ENCODE peak calls at places on chromosomes 4 and X, in eight cellular contexts. X, L, S, V, P, M, T and R are unnamed samples. For H3K4me1, the result is how much of the 10 kb centered on the place peaks cover.

GRCh38 chr4:152265149-152265621 is 270.7 kb downstream of the FBXW7 start:
- DNase-seq in X (peak), L (peak), S (no peak), V (peak), P (no peak), M (no peak), T (no peak), R (no peak)

GRCh38 chrX:109600114-109600710 is 24.8 kb downstream of the KCNE5 start:
- DNase-seq in X (no peak), L (no peak), S (no peak), V (no peak), P (peak), M (no peak), T (no peak), R (no peak)

GRCh38 chrX:39729834-39730670 is 367.7 kb downstream of the BCOR start:
- DNase-seq in X (no peak), L (no peak), S (no peak), V (no peak), P (peak), M (no peak), T (no peak), R (no peak)

GRCh38 chrX:49192722-49193328 is 6.7 kb upstream of the PRICKLE3 start:
- DNase-seq in X (no peak), L (peak), S (peak), V (no peak), P (peak), M (peak), T (peak), R (peak)

GRCh38 chr4:125168531-125168930 is 146.2 kb upstream of the FAT4 start:
- DNase-seq in X (no peak), L (no peak), S (no peak), V (no peak), P (no peak), M (no peak), T (no peak), R (no peak)

GRCh38 chr4:189940178-189941004 is at the start of gene FRG1:
- DNase-seq in X (peak), L (peak), S (peak), V (peak), P (peak), M (peak), T (peak), R (peak)

GRCh38 chr4:82644731-82645126 is 82.9 kb upstream of the TMEM150C start:
- DNase-seq in X (no peak), L (no peak), S (no peak), V (no peak), P (no peak), M (no peak), T (no peak), R (no peak)

GRCh38 chr4:41572414-41572986 is 34.5 kb downstream of the LIMCH1 start:
- DNase-seq in X (no peak), L (no peak), S (no peak), V (no peak), P (no peak), M (no peak), T (peak), R (no peak)

GRCh38 chr4:7390906-7391636 is 43.7 kb downstream of the PSAPL1 start:
- DNase-seq in X (no peak), L (no peak), S (no peak), V (no peak), P (no peak), M (peak), T (no peak), R (no peak)

GRCh38 chrX:117743469-117744251 is 372.9 kb downstream of the KLHL13 start:
- DNase-seq in X (no peak), L (peak), S (peak), V (peak), P (peak), M (no peak), T (no peak), R (no peak)

GRCh38 chr4:121200795-121201472 is 36.8 kb upstream of the TNIP3 start:
- DNase-seq in X (no peak), L (no peak), S (no peak), V (no peak), P (no peak), M (no peak), T (no peak), R (no peak)

GRCh38 chr4:82710202-82710929 is 88.2 kb downstream of the SCD5 start:
- DNase-seq in X (no peak), L (no peak), S (no peak), V (no peak), P (peak), M (no peak), T (peak), R (no peak)

GRCh38 chr4:76752911-76753494 is 144.9 kb downstream of the SOWAHB start:
- DNase-seq in X (no peak), L (peak), S (no peak), V (peak), P (no peak), M (no peak), T (peak), R (no peak)

GRCh38 chrX:42094208-42094607 is 170.9 kb upstream of the CASK start:
- DNase-seq in X (no peak), L (peak), S (no peak), V (no peak), P (no peak), M (no peak), T (no peak), R (no peak)

GRCh38 chr4:152514356-152514755 is 21.5 kb downstream of the FBXW7 start:
- DNase-seq in X (no peak), L (no peak), S (no peak), V (no peak), P (no peak), M (no peak), T (no peak), R (no peak)

GRCh38 chrX:76796311-76796710 is 368.8 kb downstream of the MAGEE1 start:
- DNase-seq in X (no peak), L (peak), S (no peak), V (peak), P (no peak), M (no peak), T (no peak), R (no peak)

GRCh38 chr4:90328558-90328957 is 201.4 kb downstream of the CCSER1 start:
- DNase-seq in X (no peak), L (peak), S (peak), V (peak), P (peak), M (no peak), T (peak), R (no peak)

GRCh38 chr4:78627046-78627965 is 75.7 kb downstream of the ANXA3 start:
- DNase-seq in X (no peak), L (peak), S (no peak), V (peak), P (no peak), M (no peak), T (no peak), R (no peak)
- H3K4me1 ChIP-seq in X (under half), L (under half), S (under half), V (under half), P (under half), M (under half), T (under half), R (under half)

GRCh38 chrX:129678881-129679195 is 24.1 kb upstream of the APLN start:
- DNase-seq in X (no peak), L (peak), S (no peak), V (no peak), P (no peak), M (no peak), T (peak), R (no peak)
- H3K4me3 ChIP-seq in X (peak), L (peak), S (no peak), V (peak), P (no peak), M (peak), T (no peak), R (peak)

GRCh38 chrX:960821-961220 is 251.6 kb downstream of the CRLF2 start:
- DNase-seq in X (no peak), L (no peak), S (no peak), V (no peak), P (peak), M (no peak), T (no peak), R (no peak)

GRCh38 chrX:966396-967070 is 245.9 kb downstream of the CRLF2 start:
- DNase-seq in X (no peak), L (no peak), S (no peak), V (no peak), P (no peak), M (no peak), T (no peak), R (no peak)

GRCh38 chrX:968391-968790 is 244.1 kb downstream of the CRLF2 start:
- DNase-seq in X (no peak), L (no peak), S (no peak), V (no peak), P (no peak), M (no peak), T (no peak), R (no peak)

GRCh38 chrX:964831-965416 is 247.5 kb downstream of the CRLF2 start:
- DNase-seq in X (no peak), L (no peak), S (no peak), V (no peak), P (no peak), M (no peak), T (no peak), R (no peak)
- H3K27ac ChIP-seq in X (no peak), L (no peak), S (no peak), V (no peak), P (no peak), M (no peak), T (no peak), R (no peak)

DNA sequence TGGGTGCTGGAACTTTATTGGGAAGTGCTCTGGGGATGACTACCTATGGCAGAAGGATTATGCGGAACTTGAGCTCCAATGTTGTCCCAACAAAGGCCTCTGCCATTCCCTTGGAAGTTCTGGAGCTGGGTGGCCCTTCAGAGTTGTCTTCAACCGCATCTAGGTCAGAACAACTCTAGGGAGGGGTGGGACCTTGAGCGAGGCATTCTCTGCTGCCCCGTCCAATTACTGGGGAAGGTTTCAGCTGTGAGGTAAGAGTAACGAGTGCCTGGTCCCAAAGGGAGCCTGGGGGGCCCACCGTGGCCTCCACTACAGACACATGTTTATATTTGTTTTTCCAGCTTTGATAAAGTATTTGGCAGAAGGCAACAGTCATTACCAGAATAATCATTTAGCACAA is 79.4 kb downstream of the MAOA start:
- DNase-seq in X (no peak), L (no peak), S (no peak), V (no peak), P (no peak), M (no peak), T (no peak), R (no peak)
- H3K4me1 ChIP-seq in X (under half), L (under half), S (under half), V (under half), P (under half), M (under half), T (under half), R (under half)

GRCh38 chrX:1451251-1451675 is 1.4 kb downstream of the ASMTL start:
- DNase-seq in X (no peak), L (no peak), S (no peak), V (no peak), P (no peak), M (peak), T (no peak), R (no peak)
- H3K4me3 ChIP-seq in X (peak), L (no peak), S (no peak), V (no peak), P (peak), M (peak), T (no peak), R (no peak)

GRCh38 chr4:166324321-166324720 is 451.3 kb downstream of the TLL1 start:
- DNase-seq in X (no peak), L (peak), S (peak), V (peak), P (peak), M (no peak), T (peak), R (no peak)

GRCh38 chr4:166318810-166319525 is 445.9 kb downstream of the TLL1 start:
- DNase-seq in X (no peak), L (peak), S (no peak), V (peak), P (no peak), M (no peak), T (no peak), R (no peak)

GRCh38 chr4:166323250-166323649 is 450.2 kb downstream of the TLL1 start:
- DNase-seq in X (no peak), L (no peak), S (no peak), V (no peak), P (no peak), M (no peak), T (no peak), R (no peak)
- H3K27ac ChIP-seq in X (no peak), L (no peak), S (no peak), V (no peak), P (no peak), M (no peak), T (no peak), R (no peak)

DNA sequence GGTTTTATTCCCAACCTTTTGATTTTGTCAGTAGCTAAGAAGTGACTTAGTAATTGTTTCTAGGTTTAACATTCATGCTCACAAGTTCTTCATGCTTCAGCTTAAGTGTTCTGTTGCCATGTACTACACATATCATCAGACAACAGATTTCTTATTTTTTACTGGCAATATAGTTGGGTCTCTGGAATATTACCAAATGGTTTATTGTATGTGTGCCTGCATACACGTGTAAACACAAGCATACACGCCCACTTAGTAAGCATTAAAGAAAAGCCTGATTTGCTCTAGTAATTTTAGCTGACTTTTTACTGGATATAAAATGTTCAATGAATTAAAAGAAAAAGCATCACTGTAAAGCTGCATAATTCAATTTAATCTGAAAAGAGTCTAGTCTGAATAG is 199.8 kb downstream of the CAMK2D start:
- DNase-seq in X (no peak), L (no peak), S (no peak), V (no peak), P (no peak), M (no peak), T (no peak), R (no peak)
- H3K4me1 ChIP-seq in X (under half), L (under half), S (under half), V (under half), P (under half), M (under half), T (under half), R (under half)